ENCODE peak calls at places on chromosome 13, in five cellular contexts. K is substantia nigra, A is left kidney, Z is fibroblast of mammary gland, M is NCI-H1092. W is an unnamed sample.

GRCh38 chr13:98889419-98890079 is 88.3 kb downstream of the DOCK9 start:
- DNase-seq in K (no peak), A (no peak), Z (no peak), M (no peak), W (no peak)

GRCh38 chr13:45238945-45239795 is 38.3 kb upstream of the KCTD4 start:
- DNase-seq in K (no peak), A (no peak), Z (peak; percentile 74), M (no peak), W (no peak)

GRCh38 chr13:108044929-108045328 is 170.4 kb downstream of the LIG4 start:
- DNase-seq in K (no peak), A (peak; percentile 18), Z (no peak), M (no peak), W (no peak)

GRCh38 chr13:75181906-75182305 is 300.1 kb downstream of the TBC1D4 start:
- DNase-seq in K (no peak), A (peak; percentile 38), Z (peak; percentile 37), M (no peak), W (no peak)

GRCh38 chr13:66312312-66313087 is 917.6 kb downstream of the PCDH9 start:
- DNase-seq in K (no peak), A (peak; percentile 27), Z (peak; percentile 67), M (peak; percentile 69), W (peak; percentile 40)

GRCh38 chr13:48636550-48636949 is 17.2 kb upstream of the CYSLTR2 start:
- DNase-seq in K (no peak), A (no peak), Z (peak; percentile 26), M (no peak), W (no peak)

GRCh38 chr13:50033696-50034095 is 18.5 kb downstream of the KCNRG start:
- DNase-seq in K (no peak), A (no peak), Z (peak; percentile 38), M (no peak), W (no peak)

GRCh38 chr13:75544681-75545333 is 4.8 kb upstream of the UCHL3 start:
- DNase-seq in K (no peak), A (peak; percentile 3), Z (peak; percentile 96), M (no peak), W (no peak)

GRCh38 chr13:113631341-113632095 is 26.5 kb downstream of the ATP4B start:
- DNase-seq in K (no peak), A (no peak), Z (no peak), M (no peak), W (no peak)

GRCh38 chr13:110812111-110812868 is 98.8 kb downstream of the ING1 start:
- DNase-seq in K (no peak), A (peak; percentile 86), Z (peak; percentile 28), M (no peak), W (no peak)

GRCh38 chr13:80141114-80141849 is 199.6 kb downstream of the SPRY2 start:
- DNase-seq in K (peak; percentile 45), A (peak; percentile 68), Z (peak; percentile 76), M (no peak), W (peak; percentile 36)